ENCODE peak calls at places on chromosomes 2 and 18, in six cellular contexts. Q, Z, I, V, F and T are unnamed samples.

GRCh38 chr2:120471166-120471565 is 125.2 kb downstream of the INHBB start:
- DNase-seq in V (no peak), Z (no peak), Q (no peak), I (no peak), F (no peak), T (no peak)

GRCh38 chr2:240355001-240355891 is 80.2 kb upstream of the GPC1 start:
- DNase-seq in I (no peak), Z (peak), V (no peak), F (peak), Q (no peak), T (no peak)

GRCh38 chr2:197001921-197002320 is 75.4 kb upstream of the PGAP1 start:
- DNase-seq in Z (no peak), F (no peak), I (no peak), Q (no peak), V (no peak), T (no peak)

GRCh38 chr2:85259101-85259590 is 68.6 kb downstream of the TGOLN2 start:
- DNase-seq in V (no peak), I (no peak), F (no peak), Z (peak), Q (no peak), T (no peak)

GRCh38 chr18:37450434-37451133 is 115.0 kb downstream of the CELF4 start:
- DNase-seq in I (no peak), V (no peak), Q (no peak), Z (peak), F (peak), T (no peak)

GRCh38 chr18:26746284-26747130 is 119.0 kb downstream of the AQP4 start:
- DNase-seq in V (no peak), I (no peak), F (no peak), Z (peak), Q (no peak), T (no peak)

GRCh38 chr2:174233771-174234275 is 14.5 kb downstream of the OLA1 start:
- DNase-seq in F (no peak), Z (no peak), Q (no peak), I (no peak), V (no peak), T (no peak)

GRCh38 chr2:130391872-130392670 is 36.2 kb downstream of the PTPN18 start:
- DNase-seq in F (no peak), Q (peak), I (no peak), Z (no peak), V (no peak), T (no peak)

GRCh38 chr2:80151651-80152050 is 152.9 kb downstream of the LRRTM1 start:
- DNase-seq in V (no peak), F (no peak), Z (no peak), Q (no peak), I (no peak), T (no peak)

GRCh38 chr2:105969552-105969951 is 224.5 kb downstream of the UXS1 start:
- DNase-seq in Z (no peak), Q (no peak), I (peak), V (no peak), F (no peak), T (no peak)

GRCh38 chr2:66334237-66335054 is 100.5 kb upstream of the MEIS1 start:
- DNase-seq in V (no peak), F (no peak), I (no peak), Q (no peak), Z (no peak), T (no peak)

GRCh38 chr2:135337066-135337465 is 194.0 kb downstream of the ZRANB3 start:
- DNase-seq in Z (no peak), I (no peak), F (no peak), Q (no peak), V (no peak), T (no peak)

GRCh38 chr2:19774788-19775156 is 127.0 kb downstream of the TTC32 start:
- DNase-seq in Q (no peak), V (no peak), Z (peak), I (no peak), F (no peak), T (no peak)

GRCh38 chr18:79944126-79944731 is 7.2 kb downstream of the SLC66A2 start:
- DNase-seq in I (no peak), F (no peak), Q (no peak), V (no peak), Z (no peak), T (no peak)

GRCh38 chr2:54176577-54176976 is 61.2 kb downstream of the ACYP2 start:
- DNase-seq in V (no peak), Q (no peak), F (peak), I (no peak), Z (peak), T (no peak)